ENCODE peak calls at places on chromosomes 4 and X, in five cellular contexts. T, P, W, D and M are unnamed samples.

GRCh38 chr4:5267418-5267817 is 216.1 kb downstream of the STK32B start:
- DNase-seq in W (no peak), T (no peak), P (no peak), D (peak), M (no peak)

GRCh38 chr4:845233-845835 is 19.4 kb upstream of the CPLX1 start:
- DNase-seq in P (no peak), T (no peak), D (peak), W (no peak), M (no peak)

GRCh38 chr4:155703486-155704227 is 37.0 kb downstream of the GUCY1A1 start:
- DNase-seq in T (no peak), P (no peak), W (no peak), D (no peak), M (no peak)

GRCh38 chrX:30513284-30513683 is 64.3 kb downstream of the TASL start:
- DNase-seq in P (no peak), T (no peak), D (no peak), W (no peak), M (no peak)

GRCh38 chrX:44876076-44876475 is 3.1 kb downstream of the KDM6A start:
- DNase-seq in P (no peak), W (no peak), D (no peak), T (no peak), M (no peak)

GRCh38 chr4:18882468-18882867 is 860.9 kb upstream of the LCORL start:
- DNase-seq in T (no peak), P (no peak), D (peak), W (no peak), M (peak)

GRCh38 chr4:44257461-44257860 is 191.1 kb downstream of the KCTD8 start:
- DNase-seq in P (no peak), D (no peak), T (no peak), W (no peak), M (no peak)

GRCh38 chrX:47191331-47191730 is 2.3 kb upstream of the UBA1 start:
- DNase-seq in W (no peak), P (peak), T (peak), D (peak), M (peak)

GRCh38 chr4:72394264-72394663 is 174.8 kb downstream of the ADAMTS3 start:
- DNase-seq in D (no peak), T (no peak), P (no peak), W (no peak), M (no peak)

GRCh38 chr4:69523385-69524132 is 27.9 kb upstream of the UGT2B4 start:
- DNase-seq in T (no peak), D (no peak), W (no peak), P (no peak), M (no peak)

GRCh38 chrX:27731962-27732361 is 75.8 kb upstream of the MAGEB10 start:
- DNase-seq in W (no peak), T (no peak), P (no peak), D (no peak), M (no peak)

GRCh38 chr4:109389367-109390118 is 44.1 kb upstream of the SEC24B start:
- DNase-seq in P (no peak), T (no peak), D (peak), W (no peak), M (no peak)

GRCh38 chr4:8192748-8193738 is 6.0 kb upstream of the SH3TC1 start:
- DNase-seq in D (no peak), T (peak), W (no peak), P (no peak), M (peak)

GRCh38 chr4:144507309-144508101 is 138.5 kb upstream of the HHIP start:
- DNase-seq in T (no peak), P (no peak), W (no peak), D (no peak), M (no peak)

GRCh38 chr4:81527115-81527514 is 55.4 kb upstream of the RASGEF1B start:
- DNase-seq in P (no peak), W (no peak), D (no peak), T (no peak), M (no peak)

GRCh38 chr4:183256343-183256742 is 63.7 kb downstream of the CLDN22 start:
- DNase-seq in T (no peak), P (no peak), W (no peak), D (peak), M (no peak)

GRCh38 chrX:97109730-97110129 is 226.0 kb downstream of the RPA4 start:
- DNase-seq in T (no peak), D (no peak), P (no peak), W (no peak), M (no peak)

GRCh38 chr4:105619193-105619931 is 66.9 kb downstream of the ARHGEF38 start:
- DNase-seq in T (no peak), P (no peak), D (no peak), W (no peak), M (no peak)

GRCh38 chr4:74545488-74545887 is 100.6 kb downstream of the AREG start:
- DNase-seq in W (no peak), D (no peak), P (no peak), T (no peak), M (peak)

GRCh38 chr4:95601342-95601741 is 52.6 kb upstream of the UNC5C start:
- DNase-seq in W (no peak), P (no peak), D (no peak), T (no peak), M (no peak)